ENCODE peak calls at places on chromosomes 11 and 22, in five cellular contexts. Q is endothelial cell of umbilical vein, B is GM23338, J is H1, D is sigmoid colon. N is an unnamed sample.

GRCh38 chr11:102849319-102849718 is 5.9 kb upstream of the MMP3 start:
- DNase-seq in Q (no peak), B (no peak), J (no peak), D (no peak), N (no peak)

GRCh38 chr11:119029340-119030028 is 1.2 kb downstream of the SLC37A4 start:
- DNase-seq in Q (no peak), B (no peak), J (no peak), D (peak; percentile 63), N (no peak)

GRCh38 chr11:117528061-117528780 is 200.6 kb downstream of the CEP164 start:
- DNase-seq in Q (no peak), B (no peak), J (no peak), D (no peak), N (no peak)

GRCh38 chr11:34151166-34151565 is 45.7 kb downstream of the NAT10 start:
- DNase-seq in Q (no peak), B (no peak), J (no peak), D (peak; percentile 10), N (no peak)

GRCh38 chr11:44986315-44986714 is 35.6 kb upstream of the TP53I11 start:
- DNase-seq in Q (no peak), B (no peak), J (no peak), D (peak; percentile 41), N (no peak)

GRCh38 chr11:107598225-107599139 is 7.5 kb downstream of the ELMOD1 start:
- DNase-seq in Q (peak; percentile 63), B (peak; percentile 73), J (peak; percentile 69), D (no peak), N (no peak)

GRCh38 chr11:87926250-87926970 is 248.8 kb downstream of the RAB38 start:
- DNase-seq in Q (no peak), B (peak; percentile 7), J (no peak), D (no peak), N (peak; percentile 66)

GRCh38 chr22:49152146-49152929 is 675.3 kb downstream of the BRD1 start:
- DNase-seq in Q (no peak), B (no peak), J (no peak), D (no peak), N (no peak)

GRCh38 chr11:128448487-128448886 is 138.9 kb downstream of the ETS1 start:
- DNase-seq in Q (no peak), B (peak; percentile 11), J (no peak), D (no peak), N (peak; percentile 96)

GRCh38 chr11:128453444-128454336 is 133.7 kb downstream of the ETS1 start:
- DNase-seq in Q (no peak), B (no peak), J (no peak), D (peak; percentile 91), N (peak; percentile 46)

GRCh38 chr11:128450882-128451647 is 136.3 kb downstream of the ETS1 start:
- DNase-seq in Q (no peak), B (no peak), J (no peak), D (no peak), N (no peak)

GRCh38 chr11:128448981-128449713 is 138.2 kb downstream of the ETS1 start:
- DNase-seq in Q (no peak), B (no peak), J (no peak), D (no peak), N (no peak)

GRCh38 chr11:128451651-128452470 is 135.5 kb downstream of the ETS1 start:
- DNase-seq in Q (no peak), B (peak; percentile 34), J (no peak), D (peak; percentile 81), N (no peak)
- TF ChIP-seq POLR2AphosphoS5 in Q (no peak), B (no peak), J (no peak), D (no peak), N (no peak)

GRCh38 chr11:95140397-95141030 is 50.9 kb downstream of the ENDOD1 start:
- DNase-seq in Q (no peak), B (no peak), J (no peak), D (no peak), N (no peak)
- TF ChIP-seq CTCF in Q (no peak), B (peak; percentile 29), J (peak; percentile 10), D (no peak), N (no peak)

DNA sequence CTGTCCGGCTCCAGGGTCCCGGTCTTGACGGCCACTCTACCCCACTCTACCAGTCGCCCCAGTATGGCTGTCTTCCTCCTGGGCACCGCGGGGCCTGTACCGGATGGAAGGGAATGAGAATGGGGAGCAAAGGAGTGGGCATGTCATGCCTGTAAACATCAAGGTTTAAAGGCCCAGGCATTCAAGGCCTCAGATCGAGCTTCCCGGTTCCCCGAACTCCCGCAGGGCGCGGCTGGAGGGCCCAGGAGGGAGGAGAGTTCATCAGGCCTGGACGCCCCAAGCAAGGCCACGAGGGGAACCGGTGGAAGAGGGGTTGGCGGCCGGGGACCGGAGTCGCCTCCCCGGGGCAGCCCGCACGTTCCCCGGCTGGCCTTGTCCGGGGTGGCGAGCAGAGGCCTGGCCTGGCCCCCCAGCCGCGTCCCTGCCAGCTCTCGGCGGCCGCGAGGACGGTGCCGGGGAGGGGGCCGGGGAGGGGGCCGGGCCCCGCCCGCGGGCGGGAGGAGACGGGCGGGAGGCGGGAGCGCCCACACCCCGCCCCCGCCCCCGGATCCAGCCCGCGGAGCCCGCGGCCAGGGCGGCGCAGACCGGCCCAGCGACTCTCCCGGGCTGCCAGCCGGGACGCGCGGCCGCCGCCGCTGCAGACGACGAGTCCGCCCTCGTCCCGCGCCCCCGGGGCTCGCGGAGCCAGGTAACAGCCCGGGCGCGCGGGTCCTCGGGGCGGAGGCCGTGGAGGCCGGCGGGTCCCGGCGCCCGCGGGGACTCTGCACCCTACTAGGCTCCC is at the start of gene CDC42EP1:
- DNase-seq in Q (peak; percentile 55), B (peak; percentile 72), J (peak; percentile 78), D (peak; percentile 84), N (no peak)
- TF ChIP-seq POLR2AphosphoS5 in Q (peak; percentile 96), B (no peak), J (no peak), D (no peak), N (no peak)

GRCh38 chr11:20876738-20877137 is 207.4 kb downstream of the NELL1 start:
- DNase-seq in Q (no peak), B (no peak), J (no peak), D (no peak), N (no peak)
- TF ChIP-seq CTCF in Q (no peak), B (no peak), J (no peak), D (no peak), N (no peak)

DNA sequence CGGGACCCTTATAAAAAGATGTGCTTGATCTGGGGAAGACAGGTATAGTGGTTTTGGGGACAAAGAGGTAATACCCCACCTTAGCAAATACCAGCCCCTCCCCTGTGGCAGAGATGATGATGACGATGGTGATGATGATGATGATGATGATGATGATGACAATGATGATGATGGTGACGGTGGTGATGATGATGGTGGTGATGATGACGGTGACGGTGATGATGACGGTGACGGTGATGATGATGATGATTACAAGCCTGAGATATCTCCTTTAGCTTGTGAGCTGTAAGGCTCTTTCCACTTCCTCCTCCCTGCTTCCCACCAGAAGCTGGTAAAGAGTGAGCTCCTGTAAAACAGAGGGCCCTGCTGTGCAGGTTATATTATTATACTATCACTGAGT is 89.5 kb upstream of the TMEM45B start:
- DNase-seq in Q (no peak), B (no peak), J (no peak), D (no peak), N (no peak)
- TF ChIP-seq POLR2AphosphoS5 in Q (no peak), B (no peak), J (no peak), D (no peak), N (no peak)

N was measured in Panc1.